ENCODE peak calls at places on chromosome 5, in eight cellular contexts. A, R, Y, E, O, P, B and Q are unnamed samples. For H3K27me3, the result is how much of the 10 kb centered on the place peaks cover.

GRCh38 chr5:96453394-96453793 is 20.3 kb upstream of the PCSK1 start:
- DNase-seq in Y (no peak), R (no peak), P (no peak), E (no peak), B (no peak), O (no peak), A (no peak), Q (no peak)

GRCh38 chr5:143235423-143235822 is 168.1 kb downstream of the NR3C1 start:
- DNase-seq in E (no peak), R (no peak), B (no peak), O (no peak), Y (no peak), P (no peak), A (no peak), Q (no peak)

GRCh38 chr5:108028411-108028810 is 353.5 kb downstream of the FBXL17 start:
- DNase-seq in O (no peak), P (no peak), B (no peak), A (no peak), R (no peak), E (no peak), Y (no peak), Q (no peak)

GRCh38 chr5:44644628-44645027 is 164.1 kb upstream of the MRPS30 start:
- DNase-seq in P (no peak), B (no peak), O (no peak), R (no peak), A (no peak), E (no peak), Y (no peak), Q (no peak)

GRCh38 chr5:87539839-87540238 is 127.1 kb upstream of the CCNH start:
- DNase-seq in P (no peak), O (no peak), Y (no peak), E (no peak), B (no peak), R (no peak), A (no peak), Q (no peak)

GRCh38 chr5:82813951-82814350 is 263.2 kb downstream of the TMEM167A start:
- DNase-seq in R (no peak), B (no peak), O (no peak), Y (no peak), A (no peak), P (no peak), E (no peak), Q (no peak)

GRCh38 chr5:43401827-43402226 is 10.4 kb downstream of the CCL28 start:
- DNase-seq in O (no peak), P (no peak), B (no peak), A (no peak), R (no peak), E (peak), Y (no peak), Q (peak)

GRCh38 chr5:124980174-124980941 is 233.9 kb upstream of the ZNF608 start:
- DNase-seq in E (no peak), R (peak), O (no peak), B (no peak), Y (no peak), P (no peak), A (no peak), Q (no peak)

GRCh38 chr5:452856-453710 is 10.1 kb downstream of the EXOC3 start:
- DNase-seq in E (no peak), O (no peak), R (no peak), P (no peak), B (no peak), Y (no peak), A (no peak), Q (no peak)

GRCh38 chr5:181241393-181241975 is 2.2 kb downstream of the RACK1 start:
- DNase-seq in P (no peak), R (no peak), E (peak), Y (no peak), O (no peak), A (no peak), B (no peak), Q (no peak)

GRCh38 chr5:38613992-38614836 is 57.8 kb upstream of the LIFR start:
- DNase-seq in R (no peak), E (no peak), A (no peak), B (peak), P (no peak), Y (peak), O (peak), Q (peak)

GRCh38 chr5:56585466-56585865 is 229.9 kb upstream of the MAP3K1 start:
- DNase-seq in O (no peak), B (no peak), E (no peak), R (no peak), A (no peak), Y (peak), P (no peak), Q (no peak)

GRCh38 chr5:133287500-133287899 is 235.7 kb downstream of the HSPA4 start:
- DNase-seq in Y (no peak), E (peak), A (no peak), R (peak), B (peak), P (peak), O (peak), Q (no peak)

GRCh38 chr5:180170111-180170809 is 38.8 kb downstream of the RASGEF1C start:
- DNase-seq in A (no peak), P (no peak), R (no peak), Y (no peak), O (no peak), E (no peak), B (no peak), Q (no peak)

GRCh38 chr5:6745706-6746217 is 32.5 kb downstream of the TENT4A start:
- DNase-seq in A (no peak), Y (peak), P (no peak), E (peak), R (no peak), O (no peak), B (no peak), Q (no peak)

GRCh38 chr5:176888865-176889165 is 10.3 kb downstream of the HK3 start:
- DNase-seq in B (no peak), R (no peak), Y (no peak), A (no peak), P (no peak), O (no peak), E (no peak), Q (no peak)

GRCh38 chr5:129996896-129997295 is 92.6 kb downstream of the CHSY3 start:
- DNase-seq in B (no peak), O (no peak), Y (no peak), E (no peak), P (no peak), R (no peak), A (no peak), Q (no peak)

GRCh38 chr5:54756796-54757402 is 228.5 kb downstream of the ESM1 start:
- DNase-seq in A (no peak), R (peak), E (no peak), B (no peak), P (no peak), O (no peak), Y (no peak), Q (peak)

DNA sequence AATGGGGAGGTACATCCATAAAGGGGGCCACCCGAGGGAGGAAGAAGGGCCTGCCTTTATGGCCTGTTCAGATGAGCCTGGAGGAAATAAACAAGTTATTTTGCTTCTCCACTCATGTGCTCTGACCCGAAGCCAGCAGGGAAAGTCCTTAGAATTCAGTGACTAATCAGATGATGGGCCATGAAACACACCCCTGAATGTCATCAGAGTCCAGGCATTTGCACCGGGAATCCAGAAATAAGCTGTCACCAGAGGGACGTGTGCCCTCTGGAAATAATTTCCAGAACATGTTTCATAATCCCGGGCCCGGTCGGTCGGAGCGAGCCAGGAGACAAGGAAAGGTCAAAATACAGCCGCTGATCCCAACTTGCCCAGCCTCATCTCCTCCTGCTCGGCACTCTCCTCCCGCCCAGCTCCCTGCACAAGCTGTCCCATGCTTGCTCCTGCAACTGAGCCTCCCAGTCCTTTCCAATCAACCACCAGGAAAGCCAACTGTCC is 73.6 kb upstream of the ZNF622 start:
- DNase-seq in B (peak), P (peak), Y (no peak), E (no peak), R (no peak), O (peak), A (peak), Q (peak)
- TF ChIP-seq POLR2A in B (no peak), P (no peak), Y (no peak), E (no peak), R (no peak), O (no peak), A (peak), Q (no peak)

GRCh38 chr5:172364773-172365172 is 81.2 kb upstream of the UBTD2 start:
- DNase-seq in O (no peak), E (no peak), P (no peak), A (no peak), Y (no peak), B (no peak), R (no peak), Q (no peak)

GRCh38 chr5:172361566-172362238 is 78.1 kb upstream of the UBTD2 start:
- DNase-seq in Y (no peak), B (peak), R (no peak), A (peak), P (no peak), E (no peak), O (no peak), Q (no peak)

GRCh38 chr5:172365948-172366608 is 82.5 kb upstream of the UBTD2 start:
- DNase-seq in P (no peak), O (no peak), E (no peak), A (no peak), B (no peak), R (no peak), Y (no peak), Q (no peak)

GRCh38 chr5:172358345-172358744 is 74.8 kb upstream of the UBTD2 start:
- DNase-seq in R (no peak), A (no peak), B (no peak), Y (no peak), P (no peak), E (no peak), O (no peak), Q (no peak)

DNA sequence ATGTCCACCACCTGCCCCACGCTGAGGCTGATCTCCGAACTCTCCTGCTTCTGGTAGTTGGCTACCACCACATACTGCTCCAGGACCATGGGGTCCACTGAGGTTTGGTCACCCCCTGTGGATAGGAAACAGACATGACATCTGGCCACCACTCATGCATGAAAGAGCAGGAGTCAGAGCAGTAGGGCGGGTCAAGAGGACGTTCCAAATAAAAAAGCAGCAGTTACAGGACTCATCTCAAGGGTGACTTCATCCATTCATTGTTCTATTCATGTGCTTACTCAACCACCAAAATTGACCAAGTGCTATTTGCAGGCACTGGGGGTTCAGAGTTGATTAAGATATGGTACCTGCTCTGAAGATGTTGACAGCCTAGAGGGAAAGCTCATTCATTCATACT is 79.2 kb upstream of the UBTD2 start:
- DNase-seq in B (no peak), P (no peak), O (no peak), E (no peak), A (no peak), Y (no peak), R (no peak), Q (no peak)
- H3K27me3 ChIP-seq in B (under half), P (under half), O (under half), E (under half), A (under half), Y (under half), R (under half), Q (under half)

GRCh38 chr5:138491284-138491648 is 26.0 kb downstream of the EGR1 start:
- DNase-seq in B (no peak), A (no peak), O (no peak), E (no peak), Y (peak), R (no peak), P (peak), Q (no peak)

GRCh38 chr5:138489705-138490104 is 24.4 kb downstream of the EGR1 start:
- DNase-seq in Y (no peak), E (peak), P (peak), A (no peak), B (no peak), O (peak), R (no peak), Q (no peak)

GRCh38 chr5:138492552-138493045 is 27.3 kb downstream of the EGR1 start:
- DNase-seq in R (no peak), B (no peak), Y (no peak), P (no peak), O (no peak), E (peak), A (no peak), Q (no peak)

GRCh38 chr5:138490648-138491283 is 25.5 kb downstream of the EGR1 start:
- DNase-seq in Y (no peak), R (no peak), B (no peak), O (no peak), A (no peak), E (peak), P (no peak), Q (no peak)

GRCh38 chr5:138491669-138492551 is 26.6 kb downstream of the EGR1 start:
- DNase-seq in A (peak), Y (peak), E (peak), R (peak), B (peak), O (peak), P (peak), Q (peak)
- TF ChIP-seq POLR2A in A (no peak), Y (peak), E (peak), R (peak), B (no peak), O (no peak), P (no peak), Q (no peak)

GRCh38 chr5:67377651-67378050 is 181.1 kb upstream of the CD180 start:
- DNase-seq in A (no peak), E (no peak), R (no peak), O (no peak), B (peak), Y (no peak), P (no peak), Q (no peak)

GRCh38 chr5:67379761-67380160 is 183.2 kb upstream of the CD180 start:
- DNase-seq in Y (no peak), B (no peak), E (no peak), O (no peak), R (no peak), A (no peak), P (no peak), Q (no peak)

GRCh38 chr5:67381240-67381875 is 184.8 kb upstream of the CD180 start:
- DNase-seq in P (no peak), B (no peak), O (no peak), A (no peak), Y (no peak), E (no peak), R (no peak), Q (no peak)

GRCh38 chr5:67383451-67383850 is 186.9 kb upstream of the CD180 start:
- DNase-seq in P (no peak), R (no peak), O (no peak), B (no peak), E (no peak), Y (no peak), A (no peak), Q (no peak)

DNA sequence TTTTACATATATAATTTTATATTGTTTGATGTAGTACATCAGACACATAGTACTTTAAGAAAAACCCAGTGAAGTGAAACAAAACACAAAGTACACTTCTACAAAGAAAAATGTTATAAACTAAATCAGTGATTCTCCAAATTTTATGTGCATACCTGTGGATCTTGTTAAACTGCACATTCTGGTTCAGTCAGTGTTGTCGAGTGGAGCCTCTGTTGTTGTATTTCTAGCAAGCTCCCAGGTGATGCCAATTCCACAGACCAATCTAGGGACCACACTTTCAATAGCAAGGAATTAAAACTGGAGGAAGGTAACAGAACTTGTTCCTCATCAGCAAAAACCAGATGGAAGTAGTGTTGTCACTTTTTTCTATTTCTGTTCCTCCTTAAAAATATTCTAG is 183.8 kb upstream of the CD180 start:
- DNase-seq in A (no peak), R (no peak), P (no peak), E (no peak), B (peak), O (no peak), Y (peak), Q (no peak)
- H3K27me3 ChIP-seq in A (under half), R (under half), P (under half), E (under half), B (under half), O (under half), Y (under half), Q (under half)

DNA sequence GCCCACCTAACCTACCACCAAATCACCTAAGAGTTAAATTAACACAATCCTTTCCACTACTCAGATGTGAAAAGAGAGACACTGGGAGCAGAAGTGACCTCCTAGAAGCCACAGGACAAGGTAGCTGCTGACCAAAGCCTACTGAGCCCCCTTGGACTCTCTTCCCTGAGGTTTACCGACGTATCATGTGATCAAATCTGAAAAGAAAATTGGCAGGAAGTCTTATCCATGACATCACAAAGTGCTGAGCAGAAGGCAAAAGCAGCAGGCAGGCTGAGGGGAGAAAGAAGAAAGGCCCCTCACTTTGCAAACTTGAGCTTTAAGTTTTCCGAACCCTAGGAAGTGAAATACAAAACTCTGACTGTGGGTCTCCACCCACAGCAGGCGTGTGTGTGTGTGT is 11.1 kb downstream of the PRELID2 start:
- DNase-seq in Y (no peak), O (no peak), A (no peak), R (no peak), B (no peak), P (no peak), E (no peak), Q (peak)
- TF ChIP-seq POLR2A in Y (no peak), O (no peak), A (no peak), R (no peak), B (no peak), P (no peak), E (no peak), Q (no peak)